ENCODE peak calls at places on chromosomes 3 and 15, in eight cellular contexts. H is fibroblast of lung, P is H9, J is A549, K is endodermal cell, A is IMR-90, G is NB4, M is OCI-LY7. U is an unnamed sample.

GRCh38 chr3:81734742-81735141 is 26.7 kb downstream of the GBE1 start:
- DNase-seq in H (no peak), P (no peak), J (no peak), K (no peak), A (no peak), G (no peak), M (no peak), U (no peak)

GRCh38 chr3:9211155-9211950 is 38.1 kb downstream of the SRGAP3 start:
- DNase-seq in H (peak), P (no peak), J (no peak), K (no peak), A (peak), G (no peak), M (no peak), U (peak)

GRCh38 chr3:181726351-181727121 is 14.8 kb downstream of the SOX2 start:
- DNase-seq in H (peak), P (peak), J (peak), K (peak), A (no peak), G (no peak), M (no peak), U (no peak)

GRCh38 chr3:52246728-52247454 is 1.3 kb downstream of the PPM1M start:
- DNase-seq in H (no peak), P (peak), J (no peak), K (no peak), A (no peak), G (peak), M (no peak), U (no peak)

GRCh38 chr3:62361824-62362223 is 11.5 kb downstream of the FEZF2 start:
- DNase-seq in H (no peak), P (peak), J (no peak), K (peak), A (no peak), G (no peak), M (no peak), U (no peak)

GRCh38 chr3:151911462-151911861 is 38.0 kb downstream of the SUCNR1 start:
- DNase-seq in H (no peak), P (no peak), J (no peak), K (no peak), A (no peak), G (no peak), M (no peak), U (no peak)

GRCh38 chr3:167228135-167228534 is 152.0 kb downstream of the ZBBX start:
- DNase-seq in H (peak), P (no peak), J (no peak), K (no peak), A (peak), G (peak), M (no peak), U (peak)

GRCh38 chr3:150174179-150174578 is 203.5 kb upstream of the PFN2 start:
- DNase-seq in H (peak), P (no peak), J (no peak), K (no peak), A (no peak), G (no peak), M (no peak), U (no peak)

GRCh38 chr3:183447206-183448001 is 19.0 kb upstream of the MCF2L2 start:
- DNase-seq in H (peak), P (peak), J (peak), K (peak), A (peak), G (peak), M (peak), U (peak)

GRCh38 chr3:356947-357346 is 160.4 kb downstream of the CHL1 start:
- DNase-seq in H (peak), P (no peak), J (no peak), K (no peak), A (no peak), G (no peak), M (no peak), U (peak)

GRCh38 chr3:99999541-99999940 is 114.8 kb downstream of the FILIP1L start:
- DNase-seq in H (no peak), P (no peak), J (no peak), K (no peak), A (peak), G (no peak), M (no peak), U (peak)

GRCh38 chr15:95326689-95327525 is 1003.6 kb upstream of the NR2F2 start:
- DNase-seq in H (no peak), P (peak), J (no peak), K (peak), A (no peak), G (no peak), M (no peak), U (no peak)

GRCh38 chr3:69016102-69016501 is 2.6 kb upstream of the EOGT start:
- DNase-seq in H (no peak), P (no peak), J (no peak), K (no peak), A (no peak), G (no peak), M (no peak), U (no peak)

GRCh38 chr3:133872781-133873180 is 22.9 kb downstream of the RAB6B start:
- DNase-seq in H (no peak), P (peak), J (no peak), K (no peak), A (no peak), G (no peak), M (no peak), U (no peak)

GRCh38 chr3:127753338-127753737 is 69.0 kb downstream of the MGLL start:
- DNase-seq in H (no peak), P (no peak), J (no peak), K (no peak), A (no peak), G (no peak), M (no peak), U (no peak)

GRCh38 chr3:150760431-150761200 is 2.4 kb downstream of the SIAH2 start:
- DNase-seq in H (no peak), P (no peak), J (no peak), K (no peak), A (no peak), G (no peak), M (no peak), U (no peak)

GRCh38 chr3:155024006-155024638 is 56.0 kb upstream of the MME start:
- DNase-seq in H (peak), P (no peak), J (no peak), K (no peak), A (no peak), G (no peak), M (no peak), U (no peak)

GRCh38 chr15:94671845-94672524 is 440.6 kb downstream of the MCTP2 start:
- DNase-seq in H (peak), P (peak), J (peak), K (peak), A (peak), G (no peak), M (no peak), U (no peak)

GRCh38 chr3:183388213-183388612 is 40.2 kb downstream of the MCF2L2 start:
- DNase-seq in H (no peak), P (no peak), J (no peak), K (no peak), A (no peak), G (peak), M (no peak), U (no peak)

GRCh38 chr15:55619783-55620182 is 31.6 kb upstream of the PYGO1 start:
- DNase-seq in H (no peak), P (no peak), J (no peak), K (peak), A (no peak), G (no peak), M (no peak), U (no peak)

GRCh38 chr15:70154440-70155347 is 57.0 kb upstream of the TLE3 start:
- DNase-seq in H (peak), P (peak), J (no peak), K (peak), A (peak), G (no peak), M (no peak), U (no peak)

GRCh38 chr15:62841891-62842559 is 200.5 kb upstream of the TPM1 start:
- DNase-seq in H (no peak), P (no peak), J (no peak), K (peak), A (no peak), G (no peak), M (no peak), U (no peak)

GRCh38 chr15:82228750-82229149 is 33.8 kb downstream of the EFL1 start:
- DNase-seq in H (no peak), P (no peak), J (no peak), K (no peak), A (peak), G (no peak), M (no peak), U (no peak)

GRCh38 chr3:188323067-188323842 is 169.3 kb downstream of the LPP start:
- DNase-seq in H (no peak), P (no peak), J (no peak), K (no peak), A (no peak), G (no peak), M (no peak), U (no peak)

GRCh38 chr3:107660316-107660976 is 137.7 kb downstream of the BBX start:
- DNase-seq in H (no peak), P (no peak), J (peak), K (no peak), A (peak), G (peak), M (peak), U (peak)

GRCh38 chr3:134874737-134875413 is 79.8 kb downstream of the EPHB1 start:
- DNase-seq in H (peak), P (no peak), J (no peak), K (no peak), A (no peak), G (no peak), M (no peak), U (peak)

GRCh38 chr3:191985691-191986090 is 524.7 kb downstream of the PYDC2 start:
- DNase-seq in H (peak), P (no peak), J (no peak), K (no peak), A (no peak), G (no peak), M (no peak), U (peak)

GRCh38 chr3:15728766-15729165 is 69.0 kb downstream of the ANKRD28 start:
- DNase-seq in H (peak), P (no peak), J (no peak), K (no peak), A (no peak), G (no peak), M (no peak), U (peak)

GRCh38 chr3:194906229-194906629 is 220.5 kb downstream of the FAM43A start:
- DNase-seq in H (peak), P (no peak), J (no peak), K (no peak), A (peak), G (no peak), M (no peak), U (peak)

GRCh38 chr3:50525191-50525590 is 21.8 kb upstream of the CACNA2D2 start:
- DNase-seq in H (no peak), P (no peak), J (no peak), K (no peak), A (no peak), G (no peak), M (no peak), U (no peak)

GRCh38 chr15:42879390-42879912 is 41.1 kb downstream of the TTBK2 start:
- DNase-seq in H (no peak), P (no peak), J (no peak), K (no peak), A (no peak), G (no peak), M (no peak), U (no peak)

GRCh38 chr3:177836671-177837070 is 639.4 kb upstream of the TBL1XR1 start:
- DNase-seq in H (peak), P (no peak), J (no peak), K (no peak), A (no peak), G (peak), M (no peak), U (peak)

GRCh38 chr15:43253431-43254403 is 13.0 kb downstream of the TGM5 start:
- DNase-seq in H (peak), P (no peak), J (no peak), K (peak), A (peak), G (no peak), M (no peak), U (no peak)

GRCh38 chr3:109432833-109433232 is 95.5 kb upstream of the DPPA4 start:
- DNase-seq in H (no peak), P (peak), J (no peak), K (peak), A (no peak), G (no peak), M (no peak), U (no peak)

GRCh38 chr15:81235781-81236507 is 39.3 kb downstream of the IL16 start:
- DNase-seq in H (peak), P (no peak), J (peak), K (no peak), A (peak), G (peak), M (no peak), U (peak)

GRCh38 chr3:53255360-53255774 is 455 bp downstream of the TKT start:
- DNase-seq in H (peak), P (no peak), J (no peak), K (no peak), A (no peak), G (no peak), M (peak), U (no peak)

GRCh38 chr3:187713504-187713903 is 11.1 kb upstream of the RTP2 start:
- DNase-seq in H (peak), P (no peak), J (peak), K (no peak), A (peak), G (peak), M (no peak), U (peak)

GRCh38 chr3:16923112-16923511 is 38.4 kb downstream of the PLCL2 start:
- DNase-seq in H (no peak), P (peak), J (no peak), K (peak), A (no peak), G (no peak), M (no peak), U (no peak)

GRCh38 chr3:89260721-89261120 is 153.3 kb downstream of the EPHA3 start:
- DNase-seq in H (no peak), P (no peak), J (no peak), K (no peak), A (no peak), G (no peak), M (no peak), U (no peak)

DNA sequence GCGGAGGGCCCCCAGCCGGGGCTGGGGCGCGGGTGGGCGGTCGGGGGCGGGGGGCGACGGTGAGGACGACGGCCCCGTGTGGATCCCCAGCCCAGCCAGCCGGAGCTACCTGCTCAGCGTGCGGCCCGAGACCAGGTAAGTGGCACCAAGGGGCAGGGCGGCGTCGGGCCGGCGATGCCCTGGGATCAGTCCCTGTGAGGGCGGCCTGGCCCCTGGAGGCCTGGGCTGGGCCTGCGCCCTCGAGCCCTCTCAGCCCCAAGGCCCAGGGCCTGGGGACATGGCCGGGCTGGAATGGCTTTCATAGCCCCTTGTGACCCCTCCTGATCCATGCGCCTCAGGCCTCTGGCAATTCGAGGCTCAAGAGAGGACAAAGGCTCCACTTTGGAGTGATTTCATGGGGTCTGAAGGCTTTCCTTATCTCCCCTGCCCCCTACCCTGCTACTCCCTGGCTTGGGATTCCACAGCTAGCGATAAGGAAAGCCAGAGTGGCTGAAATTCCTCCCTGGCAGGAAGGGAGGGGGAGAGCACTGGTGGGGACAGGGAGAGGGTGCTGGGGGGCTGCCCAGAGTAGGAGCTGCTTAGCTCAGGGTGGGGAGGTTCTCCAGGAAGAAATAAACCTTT is 415 bp downstream of the ALPK3 start:
- DNase-seq in H (peak), P (peak), J (no peak), K (peak), A (no peak), G (no peak), M (no peak), U (no peak)
- TF ChIP-seq CTCF in H (no peak), P (no peak), J (no peak), K (no peak), A (no peak), G (no peak), M (no peak), U (no peak)

GRCh38 chr15:60964527-60964926 is 264.6 kb downstream of the RORA start:
- DNase-seq in H (no peak), P (peak), J (peak), K (peak), A (no peak), G (no peak), M (no peak), U (no peak)
- TF ChIP-seq CTCF in H (no peak), P (peak), J (no peak), K (peak), A (no peak), G (peak), M (no peak), U (no peak)

GRCh38 chr15:50149090-50149489 is 30.1 kb upstream of the ATP8B4 start:
- DNase-seq in H (no peak), P (no peak), J (no peak), K (no peak), A (no peak), G (no peak), M (no peak), U (no peak)

GRCh38 chr15:50150851-50151250 is 31.1 kb upstream of the SLC27A2 start:
- DNase-seq in H (no peak), P (no peak), J (no peak), K (no peak), A (no peak), G (no peak), M (no peak), U (no peak)

GRCh38 chr15:50150349-50150748 is 31.3 kb upstream of the ATP8B4 start:
- DNase-seq in H (no peak), P (no peak), J (no peak), K (no peak), A (no peak), G (no peak), M (no peak), U (no peak)

GRCh38 chr15:50146661-50147060 is 27.6 kb upstream of the ATP8B4 start:
- DNase-seq in H (no peak), P (no peak), J (no peak), K (no peak), A (no peak), G (peak), M (no peak), U (no peak)

GRCh38 chr15:50148362-50148963 is 29.4 kb upstream of the ATP8B4 start:
- DNase-seq in H (peak), P (peak), J (peak), K (peak), A (peak), G (peak), M (peak), U (peak)
- TF ChIP-seq CTCF in H (peak), P (peak), J (peak), K (peak), A (peak), G (no peak), M (peak), U (peak)

DNA sequence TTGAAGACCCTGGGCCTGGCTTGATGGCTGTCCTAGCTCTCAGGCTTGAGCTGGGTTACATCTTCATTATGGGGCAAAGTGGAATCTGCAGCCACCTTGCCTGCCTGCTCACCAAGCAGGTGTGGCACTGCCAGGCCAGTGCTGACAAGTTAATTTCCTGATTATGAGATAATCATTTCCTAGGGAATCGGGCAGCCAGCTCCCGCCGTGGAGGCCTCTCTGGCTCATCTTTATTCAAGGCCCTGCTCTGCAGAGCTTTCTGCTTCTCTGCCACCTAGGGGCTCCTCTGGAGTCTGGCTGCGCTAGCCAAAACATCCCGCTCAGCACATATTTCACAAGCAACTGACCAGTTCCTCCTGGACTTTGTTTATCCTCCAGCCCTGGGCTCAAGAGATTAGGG is 9.9 kb downstream of the LOXL1 start:
- DNase-seq in H (peak), P (no peak), J (no peak), K (no peak), A (peak), G (peak), M (no peak), U (peak)
- TF ChIP-seq CTCF in H (peak), P (peak), J (no peak), K (peak), A (peak), G (no peak), M (no peak), U (peak)

GRCh38 chr3:47701388-47701787 is 80.3 kb downstream of the SMARCC1 start:
- DNase-seq in H (no peak), P (no peak), J (no peak), K (no peak), A (no peak), G (no peak), M (no peak), U (no peak)

DNA sequence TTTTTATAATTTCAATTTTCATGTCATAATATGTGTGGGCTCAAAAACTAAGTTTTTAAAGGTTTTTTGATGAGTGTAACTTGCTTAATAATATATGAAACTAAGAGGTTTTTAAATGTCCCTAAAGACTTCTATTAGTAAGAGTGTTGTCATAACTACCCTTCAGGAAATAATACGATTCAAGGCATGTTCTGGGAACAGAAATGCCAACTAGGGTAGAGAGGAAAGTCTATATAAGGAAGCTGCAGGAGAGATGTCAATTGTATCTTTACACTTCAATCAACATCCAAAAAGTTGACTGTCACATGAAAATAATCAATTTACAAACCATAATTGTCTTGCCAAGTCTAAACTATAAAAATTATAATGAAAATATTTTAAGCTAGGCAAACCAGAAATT is 76.3 kb downstream of the SMARCC1 start:
- DNase-seq in H (no peak), P (no peak), J (no peak), K (no peak), A (no peak), G (no peak), M (no peak), U (peak)
- TF ChIP-seq CTCF in H (no peak), P (no peak), J (no peak), K (no peak), A (no peak), G (no peak), M (no peak), U (no peak)

GRCh38 chr3:58452176-58452575 is 18.5 kb upstream of the PDHB start:
- DNase-seq in H (no peak), P (no peak), J (no peak), K (no peak), A (no peak), G (no peak), M (no peak), U (no peak)
- TF ChIP-seq CTCF in H (no peak), P (no peak), J (no peak), K (no peak), A (no peak), G (no peak), M (no peak), U (no peak)

U was measured in fibroblast of mammary gland.